ENCODE peak calls at places on chromosomes 16 and 17, in four cellular contexts. E, V, M and D are unnamed samples. For H3K79me2, the result is how much of the 10 kb centered on the place peaks cover.

GRCh38 chr17:9064311-9064834 is 43.1 kb downstream of the NTN1 start:
- DNase-seq in E (no peak), V (no peak), M (no peak), D (no peak)

GRCh38 chr17:48011405-48012150 is 26.0 kb downstream of the COPZ2 start:
- DNase-seq in E (peak), V (no peak), M (peak), D (no peak)

GRCh38 chr17:61591930-61592329 is 911 bp upstream of the NACA2 start:
- DNase-seq in E (no peak), V (no peak), M (no peak), D (no peak)

GRCh38 chr17:59428896-59429460 is 97.5 kb downstream of the YPEL2 start:
- DNase-seq in E (no peak), V (no peak), M (no peak), D (no peak)

GRCh38 chr17:78774956-78775571 is 7.0 kb downstream of the CYTH1 start:
- DNase-seq in E (no peak), V (no peak), M (no peak), D (no peak)

GRCh38 chr16:55657616-55658015 is 1.8 kb downstream of the SLC6A2 start:
- DNase-seq in E (no peak), V (no peak), M (no peak), D (no peak)

GRCh38 chr17:73211745-73212144 is 18.9 kb downstream of the COG1 start:
- DNase-seq in E (no peak), V (no peak), M (no peak), D (no peak)

GRCh38 chr17:74892974-74893911 is at the start of gene FADS6:
- DNase-seq in E (no peak), V (no peak), M (no peak), D (no peak)

GRCh38 chr16:8720080-8720966 is 45.9 kb downstream of the ABAT start:
- DNase-seq in E (peak), V (no peak), M (peak), D (no peak)

GRCh38 chr17:74773871-74774286 is 2.3 kb downstream of the NAT9 start:
- DNase-seq in E (peak), V (no peak), M (no peak), D (no peak)

GRCh38 chr17:60602385-60602742 is 2.4 kb downstream of the PPM1D start:
- DNase-seq in E (no peak), V (no peak), M (no peak), D (no peak)

GRCh38 chr17:43814026-43814425 is 18.9 kb downstream of the MPP3 start:
- DNase-seq in E (no peak), V (no peak), M (peak), D (no peak)

GRCh38 chr17:71975331-71975801 is 145.5 kb upstream of the SOX9 start:
- DNase-seq in E (peak), V (no peak), M (peak), D (no peak)

GRCh38 chr16:57808589-57808988 is 6.3 kb upstream of the KIFC3 start:
- DNase-seq in E (no peak), V (no peak), M (no peak), D (no peak)

GRCh38 chr16:47016700-47017133 is 43.2 kb upstream of the DNAJA2 start:
- DNase-seq in E (no peak), V (no peak), M (no peak), D (no peak)

GRCh38 chr16:50668368-50669008 is 12.6 kb downstream of the SNX20 start:
- DNase-seq in E (no peak), V (peak), M (no peak), D (no peak)

GRCh38 chr16:49489686-49490320 is 116.2 kb downstream of the C16orf78 start:
- DNase-seq in E (no peak), V (no peak), M (no peak), D (no peak)

GRCh38 chr17:71441098-71441497 is 679.7 kb upstream of the SOX9 start:
- DNase-seq in E (peak), V (no peak), M (no peak), D (peak)

GRCh38 chr17:73286863-73287296 is 24.9 kb downstream of the CDC42EP4 start:
- DNase-seq in E (peak), V (no peak), M (no peak), D (no peak)

GRCh38 chr17:64166876-64167275 is 36.9 kb upstream of the ERN1 start:
- DNase-seq in E (no peak), V (no peak), M (no peak), D (no peak)

GRCh38 chr16:324451-325334 is 27.8 kb downstream of the AXIN1 start:
- DNase-seq in E (no peak), V (no peak), M (no peak), D (no peak)

GRCh38 chr16:68658258-68658973 is 13.3 kb downstream of the CDH3 start:
- DNase-seq in E (peak), V (peak), M (no peak), D (peak)

GRCh38 chr17:79420318-79421243 is 190.3 kb downstream of the RBFOX3 start:
- DNase-seq in E (peak), V (no peak), M (no peak), D (no peak)

GRCh38 chr17:73203788-73204479 is 11.1 kb downstream of the COG1 start:
- DNase-seq in E (no peak), V (no peak), M (no peak), D (no peak)

GRCh38 chr17:59751955-59752413 is 44.5 kb downstream of the VMP1 start:
- DNase-seq in E (no peak), V (no peak), M (no peak), D (no peak)

GRCh38 chr16:24758986-24759385 is 29.5 kb downstream of the TNRC6A start:
- DNase-seq in E (no peak), V (no peak), M (no peak), D (no peak)

GRCh38 chr16:53054670-53055485 is at the start of gene CHD9:
- DNase-seq in E (peak), V (peak), M (peak), D (no peak)

GRCh38 chr16:75820672-75821071 is 94.4 kb upstream of the CPHXL start:
- DNase-seq in E (no peak), V (peak), M (peak), D (no peak)

GRCh38 chr17:31802502-31802901 is 56.5 kb downstream of the COPRS start:
- DNase-seq in E (no peak), V (no peak), M (no peak), D (no peak)

GRCh38 chr16:6195966-6196365 is 1098.4 kb upstream of the EEF2KMT start:
- DNase-seq in E (no peak), V (no peak), M (peak), D (no peak)

GRCh38 chr17:57211543-57211942 is 44.8 kb upstream of the MSI2 start:
- DNase-seq in E (peak), V (no peak), M (no peak), D (no peak)

GRCh38 chr16:49773534-49774486 is 82.1 kb downstream of the ZNF423 start:
- DNase-seq in E (no peak), V (no peak), M (no peak), D (no peak)

GRCh38 chr16:79150626-79151025 is 449.9 kb downstream of the MAF start:
- DNase-seq in E (no peak), V (no peak), M (no peak), D (no peak)

GRCh38 chr16:20079106-20079505 is 5.4 kb upstream of the GPR139 start:
- DNase-seq in E (no peak), V (no peak), M (no peak), D (no peak)

GRCh38 chr17:48505788-48506187 is 25.0 kb downstream of the HOXB1 start:
- DNase-seq in E (peak), V (peak), M (no peak), D (peak)

GRCh38 chr17:4968916-4969550 is 1.4 kb upstream of the SPAG7 start:
- DNase-seq in E (peak), V (peak), M (no peak), D (no peak)

GRCh38 chr16:27258241-27258734 is 10.3 kb downstream of the NSMCE1 start:
- DNase-seq in E (peak), V (peak), M (no peak), D (peak)

GRCh38 chr17:83203472-83204221 is 124.2 kb downstream of the METRNL start:
- DNase-seq in E (no peak), V (no peak), M (no peak), D (no peak)

DNA sequence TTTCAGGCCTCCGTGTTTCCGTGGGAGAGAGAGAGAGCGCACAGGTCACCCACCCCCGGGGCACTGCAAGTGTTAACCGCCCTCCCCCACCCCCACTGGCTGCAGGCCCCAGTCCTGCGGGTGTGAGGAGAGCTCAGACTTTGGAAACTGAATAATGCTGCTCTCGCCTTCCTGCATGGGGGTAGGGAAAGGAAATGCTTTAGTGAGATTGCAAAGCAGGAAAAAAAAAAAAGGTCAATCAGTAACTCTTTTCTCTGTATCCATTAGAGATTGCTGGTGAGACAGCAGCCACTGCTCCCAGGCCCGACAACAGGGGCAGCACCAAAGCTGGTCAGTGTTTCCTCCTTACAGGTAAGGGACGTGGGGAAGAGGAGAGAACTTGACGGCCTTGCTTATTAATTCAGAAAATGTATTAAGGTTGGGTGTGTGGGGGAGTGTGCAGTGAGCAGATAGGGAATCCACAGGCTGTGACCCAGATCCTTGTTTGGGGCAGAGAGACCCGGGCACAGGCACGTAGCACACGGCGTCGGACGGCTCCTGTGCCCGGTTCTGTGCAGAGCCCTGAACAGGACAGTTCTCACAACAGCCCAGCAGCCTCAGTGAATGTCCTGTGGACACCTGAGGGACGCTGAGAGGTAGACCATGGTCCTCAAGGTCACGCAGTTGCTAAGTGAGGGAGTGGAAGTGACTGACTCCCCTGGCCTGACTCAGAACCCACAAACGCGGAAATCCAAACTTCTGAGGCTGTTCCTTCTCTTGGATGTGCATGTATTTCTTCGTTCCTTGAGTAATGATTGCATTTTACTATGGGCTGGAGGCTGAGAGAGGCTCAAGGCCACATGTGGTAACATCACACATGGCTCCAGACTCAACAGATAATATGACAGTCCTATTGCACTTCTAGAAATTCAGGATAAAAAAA is 156.5 kb downstream of the FOXL1 start:
- DNase-seq in E (no peak), V (no peak), M (peak), D (no peak)
- H3K4me2 ChIP-seq in E (no peak), V (no peak), M (peak), D (no peak)

GRCh38 chr17:76379646-76380376 is 4.6 kb upstream of the SPHK1 start:
- DNase-seq in E (no peak), V (no peak), M (no peak), D (no peak)

GRCh38 chr17:76382803-76383644 is 1.4 kb upstream of the SPHK1 start:
- DNase-seq in E (peak), V (no peak), M (peak), D (no peak)

GRCh38 chr17:76383645-76384221 is 676 bp upstream of the SPHK1 start:
- DNase-seq in E (peak), V (no peak), M (peak), D (no peak)

GRCh38 chr17:76382305-76382802 is 2.1 kb upstream of the SPHK1 start:
- DNase-seq in E (peak), V (no peak), M (peak), D (no peak)

GRCh38 chr17:76381633-76382304 is 2.6 kb upstream of the SPHK1 start:
- DNase-seq in E (peak), V (no peak), M (peak), D (no peak)
- H3K79me2 ChIP-seq in E (under half), V (under half), M (under half), D (under half)

GRCh38 chr16:73916839-73917594 is 379.6 kb upstream of the PSMD7 start:
- DNase-seq in E (no peak), V (no peak), M (no peak), D (no peak)
- H3K4me2 ChIP-seq in E (no peak), V (no peak), M (no peak), D (no peak)

GRCh38 chr16:11843206-11843605 is 8.1 kb downstream of the RSL1D1 start:
- DNase-seq in E (no peak), V (no peak), M (no peak), D (no peak)
- H3K79me2 ChIP-seq in E (under half), V (under half), M (under half), D (under half)

DNA sequence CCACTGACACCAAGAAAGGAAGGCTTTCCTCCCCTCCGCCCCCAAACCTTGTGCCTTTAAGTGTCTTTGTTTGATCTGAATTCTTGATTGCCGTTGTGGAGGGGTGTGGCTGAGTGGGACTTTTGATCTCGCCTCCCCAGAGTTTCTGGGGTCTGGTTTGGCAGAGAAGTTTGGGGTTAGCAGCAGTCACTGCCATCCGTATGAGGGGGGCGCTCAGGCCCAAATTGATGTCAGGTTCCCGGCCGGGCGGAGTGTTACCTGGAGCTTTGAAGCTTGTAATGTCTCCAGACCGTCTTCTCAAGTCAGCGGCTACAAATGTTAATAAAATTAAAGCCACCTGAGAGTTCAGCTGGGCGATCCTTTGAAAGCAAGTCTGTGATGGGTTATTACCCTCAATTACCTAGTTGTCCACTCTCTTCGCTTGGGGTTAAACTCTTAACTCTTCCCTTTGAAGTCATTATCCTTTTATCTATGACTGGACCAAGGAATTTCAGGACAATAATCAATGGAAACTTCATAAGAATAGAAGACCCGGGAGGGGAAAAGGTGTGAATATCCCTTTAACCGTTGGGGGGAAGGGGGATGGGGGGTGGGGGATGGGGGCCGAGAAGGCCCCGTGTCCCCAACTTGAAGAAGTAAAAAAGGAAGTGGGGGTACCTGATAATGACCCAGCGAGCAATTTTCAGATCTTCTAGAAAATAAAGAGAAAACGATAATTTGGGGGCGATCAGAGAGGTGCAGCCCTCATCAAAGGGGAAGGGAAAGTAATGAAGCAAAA is 31.8 kb upstream of the AXIN2 start:
- DNase-seq in E (no peak), V (no peak), M (peak), D (no peak)
- H3K4me2 ChIP-seq in E (peak), V (no peak), M (peak), D (no peak)

GRCh38 chr16:81313731-81314602 is 795 bp upstream of the GAN start:
- DNase-seq in E (peak), V (no peak), M (peak), D (no peak)

GRCh38 chr16:81316176-81316496 is 1.4 kb downstream of the GAN start:
- DNase-seq in E (no peak), V (no peak), M (no peak), D (no peak)

GRCh38 chr16:81311762-81312161 is 3.0 kb upstream of the GAN start:
- DNase-seq in E (no peak), V (no peak), M (no peak), D (no peak)

GRCh38 chr16:81315271-81316175 is 761 bp downstream of the GAN start:
- DNase-seq in E (peak), V (no peak), M (no peak), D (no peak)

GRCh38 chr16:81314603-81315270 is at the start of gene GAN:
- DNase-seq in E (peak), V (peak), M (peak), D (peak)
- H3K79me2 ChIP-seq in E (under half), V (half or more), M (under half), D (half or more)

GRCh38 chr17:7418472-7419152 is 1.5 kb upstream of the SPEM1 start:
- DNase-seq in E (no peak), V (no peak), M (no peak), D (no peak)
- H3K4me2 ChIP-seq in E (no peak), V (no peak), M (no peak), D (no peak)

DNA sequence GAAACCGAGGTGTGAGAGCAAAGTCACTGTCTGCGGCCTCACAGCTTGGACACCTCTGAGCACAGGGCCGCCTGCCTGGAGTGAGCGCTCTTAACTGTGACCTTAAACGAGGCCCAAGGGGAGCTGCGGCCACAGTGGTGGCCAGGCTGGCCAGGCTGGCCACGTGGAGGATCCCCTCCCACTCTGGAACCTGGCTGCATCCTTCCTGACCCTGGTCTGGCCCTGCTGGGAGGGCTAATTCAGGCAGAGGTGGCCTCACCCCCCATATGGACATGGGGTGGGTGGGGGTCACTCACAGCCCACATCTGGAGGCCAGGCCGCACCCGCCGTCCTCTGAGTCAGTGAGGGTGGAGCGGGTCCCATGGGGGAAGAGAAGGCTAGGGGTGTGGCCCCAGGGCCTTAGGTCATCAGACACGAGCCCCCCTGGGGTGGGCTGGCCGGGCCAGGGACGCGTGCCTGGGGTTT is 6.6 kb downstream of the VASN start:
- DNase-seq in E (no peak), V (no peak), M (no peak), D (no peak)
- H3K79me2 ChIP-seq in E (half or more), V (under half), M (under half), D (under half)